ENCODE peak calls at places on chromosomes 2 and 18, in five cellular contexts. V is kidney glomerular epithelial cell, Z is NCI-H1436, K is brain microvascular endothelial cell, H is iris pigment epithelial cell. B is an unnamed sample.

GRCh38 chr2:203646961-203647360 is 59.5 kb upstream of the CD28 start:
- DNase-seq in V (no peak), Z (no peak), K (no peak), H (no peak), B (no peak)

GRCh38 chr2:113316085-113316484 is 37.4 kb upstream of the PAX8 start:
- DNase-seq in V (no peak), Z (no peak), K (no peak), H (no peak), B (no peak)

GRCh38 chr2:7392076-7392787 is 475.0 kb downstream of the RNF144A start:
- DNase-seq in V (peak; percentile 27), Z (no peak), K (no peak), H (peak; percentile 2), B (no peak)

GRCh38 chr2:178404380-178404767 is 46.6 kb downstream of the PRKRA start:
- DNase-seq in V (no peak), Z (no peak), K (peak; percentile 84), H (peak; percentile 84), B (no peak)

GRCh38 chr18:30280861-30281470 is 761.6 kb downstream of the DSC3 start:
- DNase-seq in V (peak; percentile 31), Z (peak; percentile 8), K (peak; percentile 51), H (peak; percentile 51), B (peak; percentile 10)

GRCh38 chr18:67199993-67200617 is 316.4 kb downstream of the DSEL start:
- DNase-seq in V (peak; percentile 58), Z (peak; percentile 61), K (peak; percentile 22), H (peak; percentile 69), B (no peak)

GRCh38 chr2:112889976-112890375 is 21.0 kb upstream of the IL37 start:
- DNase-seq in V (no peak), Z (no peak), K (no peak), H (no peak), B (no peak)

GRCh38 chr2:147082850-147083522 is 761.8 kb upstream of the ACVR2A start:
- DNase-seq in V (peak; percentile 53), Z (peak; percentile 53), K (peak; percentile 66), H (peak; percentile 74), B (peak; percentile 76)

GRCh38 chr2:217946071-217946470 is 56.7 kb downstream of the TNS1 start:
- DNase-seq in V (no peak), Z (no peak), K (no peak), H (no peak), B (no peak)

GRCh38 chr2:240919786-240920782 is 13.9 kb downstream of the CROCC2 start:
- DNase-seq in V (no peak), Z (no peak), K (no peak), H (no peak), B (no peak)

GRCh38 chr2:178830451-178830850 is 23.2 kb upstream of the TTN start:
- DNase-seq in V (no peak), Z (no peak), K (no peak), H (no peak), B (no peak)